ENCODE peak calls at places on chromosomes 1 and 21, in five cellular contexts. Z is H9, T is H1, B is mesenchymal stem cell, P is IMR-90. F is an unnamed sample.
A peak's percentile ranks its signal among the peaks of the same experiment; 100 is the strongest.

GRCh38 chr1:210117681-210118170 is 114.9 kb upstream of the SERTAD4 start:
- DNase-seq in P (no peak), B (no peak), Z (no peak), T (no peak), F (peak; percentile 3)

GRCh38 chr1:186306533-186306932 is 68.5 kb downstream of the TPR start:
- DNase-seq in B (no peak), Z (no peak), T (no peak), P (no peak), F (no peak)

GRCh38 chr1:7616076-7616833 is 154.8 kb upstream of the VAMP3 start:
- DNase-seq in T (no peak), Z (peak; percentile 69), B (peak; percentile 60), P (peak; percentile 46), F (peak; percentile 43)

GRCh38 chr1:110069302-110070281 is 880 bp downstream of the ALX3 start:
- DNase-seq in P (no peak), B (peak; percentile 18), T (no peak), Z (peak; percentile 47), F (no peak)

GRCh38 chr1:197567442-197567841 is 207.8 kb downstream of the DENND1B start:
- DNase-seq in Z (no peak), T (no peak), P (no peak), B (no peak), F (no peak)

GRCh38 chr1:204601979-204602653 is 83.4 kb downstream of the LRRN2 start:
- DNase-seq in Z (no peak), P (no peak), T (no peak), B (no peak), F (no peak)

GRCh38 chr1:14689996-14690614 is 91.6 kb downstream of the KAZN start:
- DNase-seq in Z (no peak), B (no peak), T (no peak), P (no peak), F (no peak)

GRCh38 chr1:245378352-245379144 is 223.8 kb downstream of the KIF26B start:
- DNase-seq in Z (peak; percentile 46), P (no peak), T (peak; percentile 53), B (no peak), F (no peak)

GRCh38 chr21:32549861-32550260 is 35.5 kb downstream of the TCP10L start:
- DNase-seq in Z (no peak), T (no peak), B (no peak), P (no peak), F (no peak)

GRCh38 chr1:11646317-11646716 is 7.9 kb downstream of the FBXO2 start:
- DNase-seq in P (no peak), B (no peak), T (no peak), Z (no peak), F (no peak)

GRCh38 chr1:45275054-45275453 is 51.6 kb upstream of the HPDL start:
- DNase-seq in B (no peak), P (no peak), Z (no peak), T (no peak), F (no peak)
- H2AFZ ChIP-seq in B (no peak overlapping the region), P (peak overlapping the region; percentile 49), Z (peak overlapping the region; percentile 98), T (peak overlapping the region; percentile 90), F (peak overlapping the region; percentile 78)

DNA sequence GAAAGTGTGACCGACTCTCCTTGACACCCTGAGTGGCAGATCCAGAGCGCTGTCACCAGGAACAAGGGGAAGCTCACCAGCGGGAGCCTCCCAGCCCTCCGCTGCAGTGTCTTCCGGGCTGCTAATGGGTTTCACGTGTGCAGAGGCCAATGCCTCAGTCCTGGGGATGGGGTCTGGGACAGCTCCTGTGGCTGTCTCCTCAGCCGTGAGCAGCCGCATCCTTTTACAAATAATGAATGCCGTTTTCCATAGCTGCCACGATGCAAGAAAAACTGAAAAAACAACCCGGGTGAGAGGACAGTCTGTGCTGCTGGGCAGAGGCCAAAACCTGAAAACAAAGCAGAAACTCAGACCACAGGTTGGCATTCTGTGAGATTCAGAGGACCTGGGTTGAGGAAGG is 212.2 kb upstream of the RAB4A start:
- DNase-seq in B (no peak), P (no peak), T (no peak), Z (no peak), F (no peak)
- H3K9ac ChIP-seq in B (no peak overlapping the region), P (no peak overlapping the region), T (no peak overlapping the region), Z (no peak overlapping the region), F (no peak overlapping the region)

GRCh38 chr1:222331765-222332164 is 216.1 kb downstream of the HHIPL2 start:
- DNase-seq in Z (no peak), T (no peak), B (peak; percentile 75), P (peak; percentile 80), F (no peak)

GRCh38 chr1:222329493-222330045 is 218.3 kb downstream of the HHIPL2 start:
- DNase-seq in T (no peak), P (no peak), Z (no peak), B (no peak), F (no peak)

GRCh38 chr1:222331340-222331739 is 216.6 kb downstream of the HHIPL2 start:
- DNase-seq in B (peak; percentile 88), T (no peak), P (peak; percentile 96), Z (no peak), F (no peak)

GRCh38 chr1:222335586-222335985 is 212.3 kb downstream of the HHIPL2 start:
- DNase-seq in P (peak; percentile 60), B (no peak), T (no peak), Z (no peak), F (no peak)

GRCh38 chr1:222334026-222334680 is 213.8 kb downstream of the HHIPL2 start:
- DNase-seq in P (peak; percentile 85), B (peak; percentile 21), T (no peak), Z (no peak), F (no peak)
- H2BK15ac ChIP-seq in P (peak overlapping the region; percentile 97), B (no peak overlapping the region), T (no peak overlapping the region), Z (no peak overlapping the region), F (no peak overlapping the region)

GRCh38 chr1:165560834-165561233 is 17.0 kb downstream of the LRRC52 start:
- DNase-seq in Z (no peak), B (no peak), T (no peak), P (no peak), F (no peak)
- H2AFZ ChIP-seq in Z (no peak overlapping the region), B (no peak overlapping the region), T (peak overlapping the region; percentile 79), P (no peak overlapping the region), F (no peak overlapping the region)